ENCODE peak calls at places on chromosomes 12 and 14, in seven cellular contexts. O is A172; P is activated T-helper 1 cell treated with Interleukin-2 at 50 U/mL for 16 hours; T is T-helper 17 cell; I is cardiac fibroblast; Z is naive thymus-derived CD8-positive, alpha-beta T cell; D is cardiac septum. X is an unnamed sample.
A peak's percentile ranks its signal among the peaks of the same experiment; 100 is the strongest.

GRCh38 chr12:119208626-119209061 is 29.9 kb downstream of the HSPB8 start:
- DNase-seq in O (peak; percentile 29), P (no peak), T (no peak), I (peak; percentile 59), Z (no peak), D (peak; percentile 83), X (no peak)

GRCh38 chr12:122457627-122458026 is 35.2 kb upstream of the CLIP1 start:
- DNase-seq in O (no peak), P (no peak), T (no peak), I (no peak), Z (no peak), D (no peak), X (no peak)

GRCh38 chr14:30295980-30296379 is 263.0 kb upstream of the G2E3 start:
- DNase-seq in O (no peak), P (no peak), T (no peak), I (no peak), Z (no peak), D (no peak), X (no peak)

GRCh38 chr14:84987042-84987441 is 542.9 kb upstream of the FLRT2 start:
- DNase-seq in O (no peak), P (no peak), T (no peak), I (no peak), Z (no peak), D (no peak), X (no peak)

GRCh38 chr14:103607822-103608221 is 21.2 kb upstream of the KLC1 start:
- DNase-seq in O (no peak), P (no peak), T (no peak), I (no peak), Z (no peak), D (no peak), X (no peak)

GRCh38 chr14:94157195-94157594 is 16.9 kb upstream of the PPP4R4 start:
- DNase-seq in O (no peak), P (no peak), T (no peak), I (no peak), Z (no peak), D (no peak), X (no peak)

GRCh38 chr14:24368562-24369252 is 723 bp downstream of the NFATC4 start:
- DNase-seq in O (no peak), P (no peak), T (no peak), I (peak; percentile 49), Z (peak; percentile 52), D (no peak), X (peak; percentile 70)

GRCh38 chr14:91890291-91890749 is 23.0 kb upstream of the TC2N start:
- DNase-seq in O (no peak), P (no peak), T (no peak), I (no peak), Z (peak; percentile 59), D (no peak), X (no peak)

GRCh38 chr12:71626768-71627167 is 36.9 kb downstream of the ZFC3H1 start:
- DNase-seq in O (peak; percentile 14), P (no peak), T (no peak), I (peak; percentile 40), Z (no peak), D (no peak), X (no peak)

GRCh38 chr12:52351196-52352059 is 15.9 kb downstream of the KRT85 start:
- DNase-seq in O (no peak), P (peak; percentile 34), T (no peak), I (no peak), Z (peak; percentile 91), D (peak; percentile 75), X (no peak)